ENCODE peak calls at places on chromosomes 6 and 20, in six cellular contexts. One of them, this sample, is unnamed. For H3K4me1, the result is how much of the 10 kb centered on the place peaks cover.

GRCh38 chr20:44748005-44748370 is 2.3 kb downstream of the KCNK15 start:
- DNase-seq in ovary: no peak
- DNase-seq in upper lobe of right lung: no peak
- DNase-seq in GM12878: no peak
- DNase-seq in endodermal cell: no peak
- DNase-seq in tibial nerve: peak
- DNase-seq in this sample: no peak

GRCh38 chr6:34285571-34285970 is 36.8 kb upstream of the SMIM29 start:
- DNase-seq in endodermal cell: no peak
- DNase-seq in GM12878: no peak
- DNase-seq in tibial nerve: no peak
- DNase-seq in upper lobe of right lung: no peak
- DNase-seq in ovary: no peak
- DNase-seq in this sample: no peak

GRCh38 chr20:25676164-25676809 is 20.4 kb downstream of the ZNF337 start:
- DNase-seq in upper lobe of right lung: no peak
- DNase-seq in GM12878: no peak
- DNase-seq in tibial nerve: no peak
- DNase-seq in endodermal cell: no peak
- DNase-seq in ovary: no peak
- DNase-seq in this sample: no peak

GRCh38 chr6:139990865-139991264 is 616.4 kb upstream of the CITED2 start:
- DNase-seq in GM12878: no peak
- DNase-seq in endodermal cell: no peak
- DNase-seq in ovary: peak
- DNase-seq in tibial nerve: no peak
- DNase-seq in upper lobe of right lung: no peak
- DNase-seq in this sample: no peak

GRCh38 chr6:158958504-158959386 is 41.3 kb downstream of the RSPH3 start:
- DNase-seq in ovary: no peak
- DNase-seq in endodermal cell: no peak
- DNase-seq in tibial nerve: no peak
- DNase-seq in upper lobe of right lung: no peak
- DNase-seq in GM12878: no peak
- DNase-seq in this sample: no peak

GRCh38 chr6:134519456-134519855 is 201.5 kb upstream of the SGK1 start:
- DNase-seq in upper lobe of right lung: no peak
- DNase-seq in ovary: no peak
- DNase-seq in tibial nerve: no peak
- DNase-seq in GM12878: peak
- DNase-seq in endodermal cell: no peak
- DNase-seq in this sample: peak

GRCh38 chr20:41425180-41425884 is 58.7 kb upstream of the EMILIN3 start:
- DNase-seq in GM12878: no peak
- DNase-seq in ovary: no peak
- DNase-seq in tibial nerve: no peak
- DNase-seq in endodermal cell: no peak
- DNase-seq in upper lobe of right lung: no peak
- DNase-seq in this sample: no peak

GRCh38 chr6:37137201-37137880 is 32.6 kb upstream of the PIM1 start:
- DNase-seq in upper lobe of right lung: no peak
- DNase-seq in GM12878: no peak
- DNase-seq in ovary: no peak
- DNase-seq in tibial nerve: no peak
- DNase-seq in endodermal cell: peak
- DNase-seq in this sample: no peak

GRCh38 chr6:113629940-113630339 is 227.2 kb upstream of the MARCKS start:
- DNase-seq in ovary: no peak
- DNase-seq in GM12878: no peak
- DNase-seq in tibial nerve: no peak
- DNase-seq in upper lobe of right lung: no peak
- DNase-seq in endodermal cell: no peak
- DNase-seq in this sample: no peak

GRCh38 chr20:10800288-10800687 is 126.5 kb upstream of the JAG1 start:
- DNase-seq in upper lobe of right lung: no peak
- DNase-seq in tibial nerve: no peak
- DNase-seq in GM12878: no peak
- DNase-seq in endodermal cell: no peak
- DNase-seq in ovary: no peak
- DNase-seq in this sample: no peak

GRCh38 chr20:11810316-11811130 is 107.2 kb upstream of the BTBD3 start:
- DNase-seq in tibial nerve: no peak
- DNase-seq in ovary: no peak
- DNase-seq in upper lobe of right lung: no peak
- DNase-seq in endodermal cell: no peak
- DNase-seq in GM12878: no peak
- DNase-seq in this sample: no peak

GRCh38 chr6:139044250-139044649 is 15.7 kb downstream of the ABRACL start:
- DNase-seq in ovary: no peak
- DNase-seq in upper lobe of right lung: no peak
- DNase-seq in GM12878: no peak
- DNase-seq in tibial nerve: no peak
- DNase-seq in endodermal cell: no peak
- DNase-seq in this sample: no peak

GRCh38 chr6:165204807-165205545 is 104.4 kb downstream of the C6orf118 start:
- DNase-seq in GM12878: no peak
- DNase-seq in upper lobe of right lung: no peak
- DNase-seq in endodermal cell: no peak
- DNase-seq in tibial nerve: no peak
- DNase-seq in ovary: no peak
- DNase-seq in this sample: no peak

GRCh38 chr6:47729019-47729418 is 30.6 kb downstream of the ADGRF4 start:
- DNase-seq in ovary: no peak
- DNase-seq in GM12878: no peak
- DNase-seq in endodermal cell: no peak
- DNase-seq in upper lobe of right lung: no peak
- DNase-seq in tibial nerve: no peak
- DNase-seq in this sample: no peak

GRCh38 chr6:6931047-6932025 is 176.4 kb upstream of the RREB1 start:
- DNase-seq in ovary: no peak
- DNase-seq in GM12878: peak
- DNase-seq in upper lobe of right lung: no peak
- DNase-seq in tibial nerve: no peak
- DNase-seq in endodermal cell: no peak
- DNase-seq in this sample: no peak

GRCh38 chr6:408599-409102 is 17.1 kb downstream of the IRF4 start:
- DNase-seq in ovary: no peak
- DNase-seq in endodermal cell: peak
- DNase-seq in upper lobe of right lung: peak
- DNase-seq in GM12878: no peak
- DNase-seq in tibial nerve: no peak
- DNase-seq in this sample: peak

GRCh38 chr6:37260063-37260843 is 2.3 kb upstream of the TMEM217 start:
- DNase-seq in upper lobe of right lung: no peak
- DNase-seq in GM12878: no peak
- DNase-seq in endodermal cell: no peak
- DNase-seq in tibial nerve: no peak
- DNase-seq in ovary: no peak
- DNase-seq in this sample: no peak

GRCh38 chr6:168815229-168815628 is 374.2 kb downstream of the SMOC2 start:
- DNase-seq in ovary: no peak
- DNase-seq in tibial nerve: no peak
- DNase-seq in upper lobe of right lung: no peak
- DNase-seq in endodermal cell: peak
- DNase-seq in GM12878: no peak
- DNase-seq in this sample: no peak

GRCh38 chr20:18056174-18057105 is 1.3 kb downstream of the OVOL2 start:
- DNase-seq in upper lobe of right lung: peak
- DNase-seq in tibial nerve: no peak
- DNase-seq in ovary: no peak
- DNase-seq in GM12878: no peak
- DNase-seq in endodermal cell: peak
- DNase-seq in this sample: peak

GRCh38 chr6:166749666-166750065 is 122.6 kb upstream of the RPS6KA2 start:
- DNase-seq in upper lobe of right lung: no peak
- DNase-seq in endodermal cell: no peak
- DNase-seq in GM12878: no peak
- DNase-seq in tibial nerve: no peak
- DNase-seq in ovary: no peak
- DNase-seq in this sample: no peak

GRCh38 chr20:57666834-57667157 is 43.0 kb downstream of the PMEPA1 start:
- DNase-seq in upper lobe of right lung: no peak
- DNase-seq in tibial nerve: no peak
- DNase-seq in ovary: peak
- DNase-seq in endodermal cell: no peak
- DNase-seq in GM12878: no peak
- DNase-seq in this sample: no peak

GRCh38 chr20:38855356-38855755 is 49.9 kb downstream of the PPP1R16B start:
- DNase-seq in endodermal cell: no peak
- DNase-seq in GM12878: no peak
- DNase-seq in tibial nerve: no peak
- DNase-seq in ovary: no peak
- DNase-seq in upper lobe of right lung: no peak
- DNase-seq in this sample: no peak

GRCh38 chr6:20417819-20418218 is 16.1 kb downstream of the E2F3 start:
- DNase-seq in ovary: no peak
- DNase-seq in upper lobe of right lung: no peak
- DNase-seq in endodermal cell: no peak
- DNase-seq in tibial nerve: no peak
- DNase-seq in GM12878: no peak
- DNase-seq in this sample: no peak
- H3K4me1 ChIP-seq in ovary: under half
- H3K4me1 ChIP-seq in upper lobe of right lung: under half
- H3K4me1 ChIP-seq in endodermal cell: under half
- H3K4me1 ChIP-seq in tibial nerve: under half
- H3K4me1 ChIP-seq in GM12878: under half
- H3K4me1 ChIP-seq in this sample: under half

DNA sequence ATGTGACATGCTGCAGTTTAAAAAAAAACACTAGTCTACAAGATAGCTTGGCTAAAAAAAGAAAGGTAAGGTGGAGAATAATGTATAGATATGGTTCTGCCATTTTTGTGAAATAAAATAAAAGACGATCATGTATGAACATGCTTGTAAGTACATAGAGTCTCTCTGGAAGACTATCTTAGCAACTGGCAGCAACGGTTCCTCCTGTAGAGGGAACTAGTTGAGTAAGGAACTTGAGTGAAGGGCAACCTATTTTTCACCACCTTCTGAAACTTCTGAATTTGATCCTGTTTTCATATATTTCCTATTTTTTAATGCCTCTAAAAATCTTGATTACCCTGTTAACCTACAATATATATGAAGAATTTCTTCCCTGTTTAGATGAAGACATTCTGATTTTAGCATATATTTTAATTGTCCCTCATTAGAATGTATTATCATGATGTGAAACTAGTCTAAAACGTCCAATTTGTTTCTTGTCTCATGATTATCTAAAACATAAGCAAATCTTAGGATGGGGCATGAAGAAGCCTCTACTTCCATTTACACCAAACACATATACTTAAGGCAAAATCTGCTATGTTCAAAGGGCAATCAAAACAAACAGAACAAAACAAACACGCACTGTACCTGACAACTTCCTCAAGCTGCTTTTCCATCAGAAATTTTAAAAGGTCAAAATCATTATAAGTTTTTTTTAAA is 202.5 kb downstream of the ISM1 start:
- DNase-seq in endodermal cell: no peak
- DNase-seq in ovary: no peak
- DNase-seq in tibial nerve: no peak
- DNase-seq in upper lobe of right lung: no peak
- DNase-seq in GM12878: no peak
- DNase-seq in this sample: no peak
- TF ChIP-seq CTCF in endodermal cell: peak
- TF ChIP-seq CTCF in ovary: no peak
- TF ChIP-seq CTCF in tibial nerve: no peak
- TF ChIP-seq CTCF in upper lobe of right lung: no peak
- TF ChIP-seq CTCF in GM12878: no peak
- TF ChIP-seq CTCF in this sample: no peak

GRCh38 chr20:59608871-59609270 is 4.5 kb downstream of the PHACTR3 start:
- DNase-seq in tibial nerve: no peak
- DNase-seq in ovary: no peak
- DNase-seq in upper lobe of right lung: no peak
- DNase-seq in endodermal cell: no peak
- DNase-seq in GM12878: no peak
- DNase-seq in this sample: no peak
- H3K4me1 ChIP-seq in tibial nerve: under half
- H3K4me1 ChIP-seq in ovary: under half
- H3K4me1 ChIP-seq in upper lobe of right lung: under half
- H3K4me1 ChIP-seq in endodermal cell: under half
- H3K4me1 ChIP-seq in GM12878: under half
- H3K4me1 ChIP-seq in this sample: under half

DNA sequence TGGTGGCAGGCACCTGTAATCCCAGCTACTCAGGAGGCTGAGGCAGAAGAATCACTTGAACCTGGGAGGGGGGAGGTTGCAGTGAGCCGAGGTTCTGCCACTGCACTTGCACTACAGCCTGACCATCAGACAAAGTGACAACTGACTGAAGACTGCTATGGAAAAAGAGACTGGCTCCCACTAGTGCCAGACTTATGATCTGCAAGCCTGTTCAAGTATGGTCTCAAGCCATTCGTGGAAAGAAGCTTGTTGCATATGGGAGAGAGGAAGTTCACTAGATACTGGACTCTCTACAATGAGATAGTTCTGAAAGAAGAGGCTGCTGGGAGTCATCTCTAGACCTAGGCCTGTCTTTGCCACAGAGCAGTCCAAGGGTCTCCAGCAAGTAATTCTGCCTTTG is 26.7 kb downstream of the MDN1 start:
- DNase-seq in tibial nerve: no peak
- DNase-seq in GM12878: no peak
- DNase-seq in upper lobe of right lung: no peak
- DNase-seq in ovary: no peak
- DNase-seq in endodermal cell: peak
- DNase-seq in this sample: no peak
- TF ChIP-seq CTCF in tibial nerve: no peak
- TF ChIP-seq CTCF in GM12878: peak
- TF ChIP-seq CTCF in upper lobe of right lung: peak
- TF ChIP-seq CTCF in ovary: no peak
- TF ChIP-seq CTCF in endodermal cell: peak
- TF ChIP-seq CTCF in this sample: peak